ENCODE peak calls at places on chromosomes 7 and 10, in ten cellular contexts. E is OCI-LY7; B is A549; C is fibroblast of lung; X is uterus; M is naive thymus-derived CD4-positive, alpha-beta T cell; F is upper lobe of left lung; L is endothelial cell of umbilical vein; U is GM23248; I is ovary. R is an unnamed sample. For H3K4me1 and H3K9me3, the result is how much of the 10 kb centered on the place peaks cover.

GRCh38 chr7:30751696-30752273 is at the start of gene INMT:
- DNase-seq in E (no peak), B (no peak), C (no peak), X (no peak), M (no peak), F (no peak), L (no peak), U (peak), I (no peak), R (no peak)

GRCh38 chr7:157663061-157663863 is 326.5 kb downstream of the DNAJB6 start:
- DNase-seq in E (no peak), B (no peak), C (peak), X (no peak), M (no peak), F (no peak), L (no peak), U (no peak), I (peak), R (no peak)

GRCh38 chr7:80414331-80414730 is 97.5 kb downstream of the GNAT3 start:
- DNase-seq in E (no peak), B (no peak), C (no peak), X (no peak), M (no peak), F (no peak), L (no peak), U (no peak), I (no peak), R (no peak)

GRCh38 chr10:115503546-115503945 is 410.4 kb downstream of the ATRNL1 start:
- DNase-seq in E (peak), B (no peak), C (no peak), X (no peak), M (no peak), F (no peak), L (no peak), U (no peak), I (no peak), R (no peak)

GRCh38 chr10:49061667-49062066 is 53.7 kb downstream of the VSTM4 start:
- DNase-seq in E (no peak), B (no peak), C (no peak), X (no peak), M (no peak), F (no peak), L (no peak), U (no peak), I (no peak), R (no peak)

GRCh38 chr7:85186521-85187241 is at the start of gene SEMA3D:
- DNase-seq in E (no peak), B (peak), C (peak), X (no peak), M (no peak), F (peak), L (peak), U (peak), I (peak), R (peak)

GRCh38 chr10:116792772-116793171 is 50.4 kb upstream of the HSPA12A start:
- DNase-seq in E (no peak), B (no peak), C (no peak), X (no peak), M (no peak), F (no peak), L (no peak), U (no peak), I (no peak), R (no peak)

GRCh38 chr7:113371376-113372043 is 253.2 kb upstream of the SMIM30 start:
- DNase-seq in E (no peak), B (no peak), C (peak), X (no peak), M (no peak), F (no peak), L (no peak), U (no peak), I (no peak), R (no peak)

GRCh38 chr7:8154290-8154689 is 107.7 kb downstream of the ICA1 start:
- DNase-seq in E (no peak), B (no peak), C (no peak), X (no peak), M (no peak), F (no peak), L (peak), U (no peak), I (no peak), R (no peak)

GRCh38 chr7:30934225-30934624 is 22.6 kb downstream of the AQP1 start:
- DNase-seq in E (no peak), B (no peak), C (no peak), X (no peak), M (no peak), F (no peak), L (no peak), U (no peak), I (no peak), R (no peak)

GRCh38 chr10:90652519-90652918 is 205.3 kb downstream of the HTR7 start:
- DNase-seq in E (no peak), B (peak), C (peak), X (no peak), M (no peak), F (no peak), L (peak), U (peak), I (no peak), R (no peak)

GRCh38 chr7:130566168-130566897 is 74.4 kb downstream of the MEST start:
- DNase-seq in E (no peak), B (no peak), C (peak), X (peak), M (no peak), F (peak), L (peak), U (no peak), I (no peak), R (no peak)

GRCh38 chr7:157846281-157846680 is 509.5 kb downstream of the DNAJB6 start:
- DNase-seq in E (no peak), B (no peak), C (no peak), X (no peak), M (no peak), F (no peak), L (no peak), U (no peak), I (no peak), R (no peak)

GRCh38 chr10:128268015-128268722 is 141.9 kb upstream of the MKI67 start:
- DNase-seq in E (peak), B (peak), C (peak), X (no peak), M (no peak), F (no peak), L (peak), U (peak), I (no peak), R (peak)

GRCh38 chr10:88278912-88279311 is 304.2 kb downstream of the RNLS start:
- DNase-seq in E (no peak), B (no peak), C (peak), X (no peak), M (no peak), F (peak), L (no peak), U (no peak), I (no peak), R (no peak)

GRCh38 chr7:122970740-122971725 is 24.5 kb downstream of the TAS2R16 start:
- DNase-seq in E (no peak), B (no peak), C (no peak), X (no peak), M (no peak), F (no peak), L (no peak), U (no peak), I (no peak), R (no peak)

GRCh38 chr7:140022582-140023211 is 40.1 kb downstream of the PARP12 start:
- DNase-seq in E (no peak), B (no peak), C (no peak), X (no peak), M (no peak), F (no peak), L (peak), U (no peak), I (no peak), R (no peak)

GRCh38 chr10:55233505-55233904 is 432.5 kb upstream of the PCDH15 start:
- DNase-seq in E (no peak), B (no peak), C (no peak), X (no peak), M (no peak), F (no peak), L (no peak), U (no peak), I (no peak), R (no peak)

GRCh38 chr10:31242902-31243301 is 76.1 kb upstream of the ZEB1 start:
- DNase-seq in E (no peak), B (peak), C (peak), X (peak), M (no peak), F (no peak), L (peak), U (peak), I (no peak), R (no peak)

GRCh38 chr10:52644678-52645434 is 127.7 kb downstream of the MBL2 start:
- DNase-seq in E (peak), B (peak), C (peak), X (no peak), M (no peak), F (no peak), L (peak), U (peak), I (no peak), R (peak)

GRCh38 chr7:26507375-26508068 is 215.9 kb downstream of the SNX10 start:
- DNase-seq in E (no peak), B (no peak), C (no peak), X (no peak), M (no peak), F (no peak), L (peak), U (no peak), I (no peak), R (no peak)

GRCh38 chr10:71981024-71981867 is 17.1 kb downstream of the CHST3 start:
- DNase-seq in E (no peak), B (no peak), C (peak), X (no peak), M (no peak), F (no peak), L (peak), U (peak), I (peak), R (peak)

GRCh38 chr7:105691692-105692564 is 110.6 kb upstream of the EFCAB10 start:
- DNase-seq in E (peak), B (no peak), C (peak), X (peak), M (peak), F (peak), L (peak), U (peak), I (peak), R (peak)

GRCh38 chr7:105689093-105689819 is 108.0 kb upstream of the EFCAB10 start:
- DNase-seq in E (no peak), B (no peak), C (no peak), X (no peak), M (no peak), F (no peak), L (no peak), U (no peak), I (no peak), R (peak)

GRCh38 chr7:105693576-105693975 is 112.3 kb upstream of the EFCAB10 start:
- DNase-seq in E (no peak), B (no peak), C (no peak), X (no peak), M (no peak), F (no peak), L (no peak), U (no peak), I (no peak), R (no peak)

GRCh38 chr7:105690286-105690915 is 109.1 kb upstream of the EFCAB10 start:
- DNase-seq in E (no peak), B (no peak), C (peak), X (no peak), M (no peak), F (no peak), L (no peak), U (no peak), I (no peak), R (peak)

GRCh38 chr7:105691029-105691691 is 109.9 kb upstream of the EFCAB10 start:
- DNase-seq in E (no peak), B (no peak), C (peak), X (peak), M (peak), F (peak), L (peak), U (peak), I (no peak), R (peak)
- H3K4me1 ChIP-seq in E (under half), B (under half), C (under half), X (under half), M (under half), F (under half), L (under half), U (under half), I (under half), R (under half)

GRCh38 chr7:329691-330281 is 39.8 kb downstream of the FOXL3 start:
- DNase-seq in E (no peak), B (no peak), C (no peak), X (no peak), M (no peak), F (no peak), L (no peak), U (no peak), I (no peak), R (no peak)

GRCh38 chr7:330554-331230 is 40.7 kb downstream of the FOXL3 start:
- DNase-seq in E (no peak), B (no peak), C (no peak), X (no peak), M (no peak), F (no peak), L (no peak), U (no peak), I (no peak), R (no peak)

GRCh38 chr7:333399-333776 is 43.4 kb downstream of the FOXL3 start:
- DNase-seq in E (no peak), B (peak), C (peak), X (no peak), M (no peak), F (no peak), L (no peak), U (peak), I (no peak), R (peak)

GRCh38 chr7:332646-333398 is 42.9 kb downstream of the FOXL3 start:
- DNase-seq in E (no peak), B (peak), C (peak), X (peak), M (peak), F (peak), L (peak), U (peak), I (peak), R (peak)

DNA sequence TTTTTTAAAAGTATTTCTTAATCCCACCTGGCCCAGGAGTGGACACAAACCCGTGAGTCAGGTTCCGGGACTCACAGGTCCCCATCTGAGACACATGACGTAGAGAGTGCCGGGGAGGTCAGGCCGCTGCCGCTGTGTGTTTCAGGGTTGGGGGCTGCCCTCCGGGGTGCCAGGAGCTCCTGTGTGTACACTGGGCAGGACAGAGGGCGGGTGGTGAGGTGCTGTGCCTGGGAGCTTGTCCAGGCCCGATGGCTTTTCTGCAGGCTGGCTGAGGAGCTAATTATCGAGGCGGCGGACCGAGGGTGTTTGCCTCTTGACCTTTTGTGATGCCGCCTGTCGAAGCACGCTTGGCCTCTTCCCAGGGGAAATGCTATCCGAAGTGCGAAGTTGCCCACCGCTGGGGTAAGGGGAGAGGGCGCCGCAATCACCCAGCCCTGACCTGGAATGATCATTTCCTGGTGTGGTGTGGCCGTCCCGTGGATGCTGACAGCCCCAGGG is 42.1 kb downstream of the FOXL3 start:
- DNase-seq in E (no peak), B (no peak), C (no peak), X (no peak), M (no peak), F (peak), L (no peak), U (no peak), I (peak), R (no peak)
- H3K9me3 ChIP-seq in E (under half), B (under half), C (under half), X (under half), M (under half), F (under half), L (under half), U (under half), I (under half), R (under half)

GRCh38 chr7:120186688-120187087 is 86.3 kb upstream of the KCND2 start:
- DNase-seq in E (no peak), B (peak), C (no peak), X (no peak), M (no peak), F (no peak), L (no peak), U (no peak), I (no peak), R (no peak)
- H3K4me1 ChIP-seq in E (under half), B (under half), C (under half), X (under half), M (under half), F (under half), L (under half), U (under half), I (under half), R (under half)

DNA sequence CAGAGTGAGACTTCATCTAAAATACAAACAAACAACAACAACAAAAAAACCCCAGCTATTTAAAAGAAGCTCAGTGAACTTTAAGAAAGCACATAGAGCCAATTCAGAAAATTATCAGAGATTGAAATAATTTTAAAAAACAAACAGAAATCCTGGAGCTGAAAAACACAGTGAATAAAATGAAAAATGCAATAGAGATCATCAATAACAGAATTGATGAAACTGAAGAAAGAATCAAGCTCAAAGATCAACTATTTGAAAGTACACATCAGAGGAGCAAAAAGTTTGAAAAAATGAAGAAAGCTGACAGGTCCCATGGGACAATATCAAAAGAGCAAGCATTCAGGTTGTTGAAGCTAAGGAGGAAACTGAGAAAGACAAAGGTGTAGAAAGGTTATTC is 12.2 kb upstream of the ZNF746 start:
- DNase-seq in E (no peak), B (no peak), C (no peak), X (no peak), M (no peak), F (no peak), L (no peak), U (no peak), I (no peak), R (no peak)
- H3K9me3 ChIP-seq in E (under half), B (under half), C (under half), X (under half), M (under half), F (under half), L (under half), U (under half), I (under half), R (under half)